ENCODE peak calls at places on chromosomes 16 and 17, in five cellular contexts. Y is T-cell; N is HS-5; J is suprapubic skin; Z is activated naive CD4-positive, alpha-beta T cell. L is an unnamed sample.

GRCh38 chr16:84754353-84754856 is 54.6 kb downstream of the USP10 start:
- DNase-seq in Y (peak), Z (no peak), J (no peak), N (peak), L (peak)

GRCh38 chr16:59058261-59058660 is 324.1 kb upstream of the GOT2 start:
- DNase-seq in Y (no peak), Z (no peak), N (no peak), J (no peak), L (no peak)

GRCh38 chr17:76077582-76078110 is 1.3 kb upstream of the ZACN start:
- DNase-seq in Y (no peak), N (no peak), J (no peak), Z (no peak), L (no peak)

GRCh38 chr17:73972901-73973300 is 230.6 kb upstream of the RPL38 start:
- DNase-seq in Z (no peak), N (no peak), J (peak), Y (no peak), L (no peak)

GRCh38 chr17:8041249-8041928 is 2.5 kb downstream of the ALOX15B start:
- DNase-seq in Y (no peak), J (no peak), Z (no peak), N (peak), L (peak)

GRCh38 chr17:82915010-82915696 is 75.3 kb upstream of the ZNF750 start:
- DNase-seq in N (no peak), Y (no peak), Z (no peak), J (no peak), L (no peak)

GRCh38 chr16:63192969-63193368 is 1156.7 kb upstream of the CDH8 start:
- DNase-seq in Y (no peak), J (no peak), N (no peak), Z (no peak), L (no peak)

GRCh38 chr17:36545465-36546417 is 1.0 kb downstream of the GGNBP2 start:
- DNase-seq in J (peak), N (peak), Z (peak), Y (peak), L (peak)

GRCh38 chr17:39222866-39223834 is 2.6 kb downstream of the STAC2 start:
- DNase-seq in J (no peak), Y (no peak), N (no peak), Z (no peak), L (no peak)

GRCh38 chr17:7763919-7764318 is 46.4 kb downstream of the DNAH2 start:
- DNase-seq in Z (no peak), J (no peak), Y (no peak), N (no peak), L (no peak)

GRCh38 chr17:4607773-4608187 is 23.5 kb downstream of the SMTNL2 start:
- DNase-seq in J (peak), Z (no peak), Y (no peak), N (no peak), L (no peak)

GRCh38 chr17:71438631-71439146 is 682.1 kb upstream of the SOX9 start:
- DNase-seq in N (peak), Y (no peak), Z (no peak), J (no peak), L (no peak)

GRCh38 chr16:27547134-27547533 is 2.6 kb downstream of the GTF3C1 start:
- DNase-seq in Y (no peak), Z (no peak), J (no peak), N (peak), L (no peak)

GRCh38 chr17:16215002-16215272 is 397 bp downstream of the NCOR1 start:
- DNase-seq in Y (no peak), Z (no peak), N (no peak), J (peak), L (peak)

GRCh38 chr16:67490330-67491096 is 7.2 kb upstream of the AGRP start:
- DNase-seq in N (no peak), Y (no peak), Z (no peak), J (no peak), L (no peak)

GRCh38 chr17:66401364-66401763 is 99.0 kb downstream of the PRKCA start:
- DNase-seq in N (no peak), J (no peak), Y (no peak), Z (no peak), L (no peak)

GRCh38 chr17:66542183-66542966 is 240.0 kb downstream of the PRKCA start:
- DNase-seq in N (no peak), Z (no peak), Y (no peak), J (no peak), L (no peak)

GRCh38 chr17:48907713-48908046 is 527 bp upstream of the UBE2Z start:
- DNase-seq in Z (no peak), Y (no peak), J (no peak), N (no peak), L (no peak)

GRCh38 chr16:16062023-16062932 is 112.9 kb downstream of the ABCC1 start:
- DNase-seq in Z (no peak), N (no peak), Y (peak), J (no peak), L (no peak)

GRCh38 chr16:3074860-3075545 is 9.6 kb downstream of the IL32 start:
- DNase-seq in Z (no peak), Y (peak), J (no peak), N (no peak), L (peak)

GRCh38 chr17:42378597-42379594 is 9.3 kb downstream of the STAT3 start:
- DNase-seq in Z (no peak), N (no peak), Y (no peak), J (no peak), L (no peak)

GRCh38 chr17:57653279-57653678 is 91.8 kb downstream of the CCDC182 start:
- DNase-seq in N (no peak), Z (no peak), Y (no peak), J (no peak), L (no peak)

GRCh38 chr17:81713004-81713555 is 996 bp downstream of the SLC25A10 start:
- DNase-seq in J (no peak), N (no peak), Z (no peak), Y (no peak), L (no peak)

GRCh38 chr17:82278786-82279379 is 5.4 kb upstream of the CSNK1D start:
- DNase-seq in Z (no peak), J (no peak), N (no peak), Y (no peak), L (no peak)

GRCh38 chr17:42775534-42776098 is 2.4 kb downstream of the VPS25 start:
- DNase-seq in J (no peak), Z (no peak), Y (no peak), N (no peak), L (no peak)

GRCh38 chr17:79793924-79794304 is 3.0 kb downstream of the CBX8 start:
- DNase-seq in N (no peak), Z (no peak), Y (no peak), J (no peak), L (no peak)

GRCh38 chr16:11136600-11136999 is 119.4 kb downstream of the SOCS1 start:
- DNase-seq in Y (no peak), Z (no peak), J (no peak), N (no peak), L (no peak)

GRCh38 chr17:77371117-77371887 is 230.5 kb downstream of the SEC14L1 start:
- DNase-seq in N (no peak), J (peak), Z (no peak), Y (no peak), L (no peak)

GRCh38 chr17:72534776-72535175 is 414.0 kb downstream of the SOX9 start:
- DNase-seq in Y (no peak), Z (no peak), N (no peak), J (no peak), L (no peak)

GRCh38 chr16:54284319-54284930 is 2.2 kb downstream of the IRX3 start:
- DNase-seq in Z (no peak), N (no peak), Y (no peak), J (peak), L (no peak)

GRCh38 chr17:65061621-65062020 is 5.1 kb upstream of the GNA13 start:
- DNase-seq in J (no peak), N (no peak), Y (no peak), Z (no peak), L (no peak)

GRCh38 chr17:72967263-72967962 is 125.1 kb downstream of the SLC39A11 start:
- DNase-seq in J (no peak), N (no peak), Y (no peak), Z (no peak), L (no peak)

GRCh38 chr17:31467502-31468256 is 76.2 kb downstream of the RAB11FIP4 start:
- DNase-seq in N (no peak), Y (no peak), J (no peak), Z (no peak), L (no peak)

GRCh38 chr16:46970089-46970488 is 3.4 kb downstream of the DNAJA2 start:
- DNase-seq in N (no peak), Y (no peak), Z (no peak), J (no peak), L (no peak)

GRCh38 chr17:1779571-1780074 is 17.8 kb downstream of the SERPINF1 start:
- DNase-seq in Y (no peak), Z (no peak), N (peak), J (peak), L (no peak)

GRCh38 chr17:50151937-50152547 is 1.6 kb upstream of the PPP1R9B start:
- DNase-seq in N (peak), J (no peak), Y (no peak), Z (no peak), L (peak)

GRCh38 chr17:9002236-9002609 is 19.1 kb upstream of the NTN1 start:
- DNase-seq in N (no peak), J (no peak), Z (no peak), Y (no peak), L (no peak)

GRCh38 chr17:40103742-40104095 is 3.3 kb upstream of the NR1D1 start:
- DNase-seq in Y (no peak), N (no peak), J (no peak), Z (no peak), L (no peak)